ENCODE peak calls at places on chromosomes 12 and 14, in seven cellular contexts. G is fibroblast of lung, R is AG04450, I is omental fat pad, B is neural crest cell, V is H9, H is lower leg skin. E is an unnamed sample.
A peak's percentile ranks its signal among the peaks of the same experiment; 100 is the strongest.

GRCh38 chr14:105474478-105475268 is at the start of gene CRIP2:
- DNase-seq in G (no peak), B (no peak), I (no peak), V (no peak), R (no peak), H (no peak), E (peak; percentile 95)

GRCh38 chr14:89792489-89793366 is 161.8 kb downstream of the EFCAB11 start:
- DNase-seq in H (no peak), B (no peak), R (no peak), V (no peak), I (no peak), G (peak; percentile 83), E (no peak)

GRCh38 chr14:50038398-50039119 is 77.8 kb downstream of the VCPKMT start:
- DNase-seq in G (peak; percentile 82), I (no peak), R (peak; percentile 74), B (no peak), V (no peak), H (no peak), E (no peak)

GRCh38 chr12:96906498-96906848 is 584 bp upstream of the NEDD1 start:
- DNase-seq in R (no peak), G (no peak), H (no peak), B (no peak), I (no peak), V (no peak), E (no peak)

GRCh38 chr12:114311966-114312365 is 94.0 kb downstream of the TBX5 start:
- DNase-seq in V (no peak), B (no peak), G (peak; percentile 14), I (no peak), H (no peak), R (no peak), E (no peak)

GRCh38 chr14:41799817-41800216 is 193.1 kb downstream of the LRFN5 start:
- DNase-seq in V (no peak), I (no peak), R (no peak), G (no peak), B (no peak), H (no peak), E (no peak)

GRCh38 chr14:36942522-36943245 is 229.7 kb downstream of the SLC25A21 start:
- DNase-seq in V (no peak), R (no peak), H (no peak), B (no peak), G (peak; percentile 37), I (no peak), E (no peak)

GRCh38 chr12:51536159-51536558 is 54.9 kb upstream of the SCN8A start:
- DNase-seq in B (no peak), I (no peak), G (peak; percentile 16), R (no peak), V (no peak), H (no peak), E (no peak)

GRCh38 chr12:12405882-12406281 is 49.0 kb downstream of the BORCS5 start:
- DNase-seq in B (no peak), G (no peak), R (no peak), V (no peak), H (no peak), I (no peak), E (no peak)

GRCh38 chr12:102501773-102502172 is 21.4 kb upstream of the IGF1 start:
- DNase-seq in I (no peak), V (no peak), B (no peak), R (no peak), G (no peak), H (no peak), E (no peak)

GRCh38 chr12:6899837-6900519 is 4.6 kb upstream of the LRRC23 start:
- DNase-seq in R (no peak), I (no peak), G (peak; percentile 61), B (no peak), H (no peak), V (peak; percentile 63), E (no peak)

GRCh38 chr14:106276326-106277267 is 750.2 kb downstream of the TMEM121 start:
- DNase-seq in R (no peak), V (no peak), H (no peak), G (no peak), B (no peak), I (no peak), E (no peak)

GRCh38 chr14:80005561-80005960 is 205.7 kb downstream of the DIO2 start:
- DNase-seq in H (no peak), B (no peak), G (no peak), I (no peak), R (no peak), V (no peak), E (no peak)

GRCh38 chr12:105995986-105996385 is 142.8 kb downstream of the NUAK1 start:
- DNase-seq in H (no peak), G (no peak), V (no peak), B (no peak), I (no peak), R (no peak), E (no peak)

GRCh38 chr14:74614508-74615495 is 2.8 kb upstream of the LTBP2 start:
- DNase-seq in G (no peak), V (no peak), R (no peak), I (no peak), B (no peak), H (no peak), E (no peak)

GRCh38 chr12:51269174-51270066 is 795 bp downstream of the SMAGP start:
- DNase-seq in I (no peak), R (no peak), V (peak; percentile 90), G (peak; percentile 41), B (peak; percentile 20), H (peak; percentile 89), E (peak; percentile 31)

GRCh38 chr12:43333650-43334043 is 218.4 kb downstream of the ADAMTS20 start:
- DNase-seq in B (no peak), I (no peak), G (no peak), R (no peak), V (no peak), H (no peak), E (no peak)

GRCh38 chr12:9864913-9865675 is 4.1 kb downstream of the CLEC2B start:
- DNase-seq in H (no peak), R (no peak), V (no peak), G (no peak), I (no peak), B (no peak), E (no peak)

GRCh38 chr14:90511795-90512331 is 115.0 kb downstream of the CALM1 start:
- DNase-seq in I (no peak), G (no peak), B (no peak), V (no peak), H (no peak), R (no peak), E (no peak)

GRCh38 chr12:116039081-116039480 is 238.4 kb downstream of the MED13L start:
- DNase-seq in H (no peak), V (no peak), G (no peak), B (no peak), R (no peak), I (no peak), E (no peak)

GRCh38 chr14:101313268-101313667 is 248.0 kb upstream of the DIO3 start:
- DNase-seq in R (no peak), I (no peak), V (no peak), B (no peak), H (no peak), G (no peak), E (no peak)

GRCh38 chr12:58034311-58034710 is 92.9 kb downstream of the ATP23 start:
- DNase-seq in R (no peak), G (no peak), V (no peak), I (no peak), H (no peak), B (no peak), E (no peak)

GRCh38 chr14:46769292-46769691 is 117.7 kb upstream of the RPL10L start:
- DNase-seq in B (no peak), V (no peak), H (no peak), R (no peak), G (no peak), I (no peak), E (no peak)

GRCh38 chr12:3630621-3631271 is 122.2 kb downstream of the CRACR2A start:
- DNase-seq in B (no peak), G (no peak), V (no peak), I (no peak), H (peak; percentile 65), R (no peak), E (no peak)
- TF ChIP-seq CTCF in B (no peak), G (no peak), V (no peak), I (no peak), H (no peak), R (no peak), E (no peak)

GRCh38 chr12:132651444-132652100 is 33.0 kb downstream of the P2RX2 start:
- DNase-seq in V (no peak), H (no peak), I (no peak), R (no peak), B (no peak), G (no peak), E (no peak)

GRCh38 chr12:132657004-132657727 is 30.0 kb downstream of the POLE start:
- DNase-seq in R (no peak), V (no peak), G (no peak), B (no peak), I (no peak), H (no peak), E (no peak)

GRCh38 chr12:132658149-132658905 is 28.8 kb downstream of the POLE start:
- DNase-seq in R (no peak), V (no peak), G (no peak), H (no peak), I (no peak), B (no peak), E (no peak)

GRCh38 chr12:132649226-132649945 is 30.8 kb downstream of the P2RX2 start:
- DNase-seq in V (no peak), I (no peak), H (no peak), R (no peak), G (no peak), B (no peak), E (no peak)

DNA sequence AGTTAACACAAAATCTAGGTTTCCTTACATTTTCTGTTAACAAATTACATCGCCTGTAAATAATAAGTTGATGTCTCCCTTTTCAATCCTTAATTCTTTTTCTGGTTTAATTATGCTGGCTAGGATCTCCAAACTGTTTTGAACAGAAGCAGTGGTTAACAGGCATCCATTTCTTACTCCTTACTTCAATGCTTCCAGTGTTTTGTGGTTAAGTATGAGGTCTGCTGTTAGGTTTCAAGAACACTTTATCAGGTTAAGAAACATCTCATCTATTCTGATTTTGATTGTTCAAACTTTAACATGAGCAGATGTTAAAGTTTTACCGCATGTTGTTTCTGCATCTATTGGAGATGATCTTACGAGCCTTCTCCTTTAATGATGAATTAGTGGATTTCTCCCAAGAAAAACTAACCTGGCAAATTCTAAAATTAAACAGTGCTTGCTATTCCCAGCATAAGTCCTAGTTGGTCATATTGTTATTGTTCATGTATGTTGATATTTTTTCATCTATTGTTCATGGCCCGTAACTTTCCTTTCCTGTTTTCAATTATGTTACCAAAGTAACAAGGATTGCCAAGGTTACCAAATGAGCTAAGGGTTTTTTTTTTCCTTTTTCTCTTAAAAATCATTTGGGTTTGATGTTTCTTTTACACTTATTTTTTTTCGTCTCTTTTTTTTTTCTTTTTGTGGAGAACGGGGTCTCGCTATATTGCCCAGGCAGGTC is 33.4 kb downstream of the POLE start:
- DNase-seq in I (no peak), H (no peak), G (no peak), R (no peak), B (no peak), V (no peak), E (no peak)
- TF ChIP-seq CTCF in I (no peak), H (no peak), G (no peak), R (no peak), B (no peak), V (no peak), E (no peak)

GRCh38 chr14:52923902-52924575 is 26.8 kb downstream of the FERMT2 start:
- DNase-seq in B (no peak), G (no peak), I (no peak), R (no peak), V (peak; percentile 49), H (no peak), E (no peak)
- TF ChIP-seq CTCF in B (no peak), G (no peak), I (no peak), R (no peak), V (peak; percentile 25), H (no peak), E (no peak)

GRCh38 chr14:91835920-91836843 is 31.2 kb downstream of the TC2N start:
- DNase-seq in I (peak; percentile 49), G (no peak), H (peak; percentile 96), R (no peak), V (peak; percentile 89), B (peak; percentile 18), E (peak; percentile 38)
- TF ChIP-seq CTCF in I (no peak), G (no peak), H (no peak), R (no peak), V (peak; percentile 27), B (no peak), E (no peak)

E was measured in D721Med.